ENCODE peak calls at places on chromosomes 12 and 14, in six cellular contexts. Z, A, V, S, E and I are unnamed samples.

GRCh38 chr12:49339464-49339861 is 2.5 kb upstream of the C1QL4 start:
- DNase-seq in E (no peak), Z (no peak), S (no peak), A (no peak), V (no peak), I (peak; percentile 49)

GRCh38 chr12:76024102-76024781 is 7.3 kb downstream of the PHLDA1 start:
- DNase-seq in A (no peak), E (no peak), V (no peak), S (no peak), Z (no peak), I (no peak)

GRCh38 chr12:56616244-56616643 is 13.9 kb downstream of the BAZ2A start:
- DNase-seq in E (no peak), S (no peak), V (no peak), Z (no peak), A (no peak), I (no peak)

GRCh38 chr14:60686865-60687264 is 37.3 kb downstream of the SIX4 start:
- DNase-seq in V (no peak), S (no peak), E (no peak), Z (no peak), A (no peak), I (no peak)

GRCh38 chr14:61257469-61258057 is 23.6 kb downstream of the TMEM30B start:
- DNase-seq in S (no peak), V (no peak), A (no peak), Z (no peak), E (no peak), I (no peak)

GRCh38 chr14:93716410-93717221 is 71.7 kb downstream of the PRIMA1 start:
- DNase-seq in E (no peak), V (no peak), Z (no peak), A (no peak), S (no peak), I (no peak)

GRCh38 chr12:31887109-31887811 is 72.0 kb upstream of the RESF1 start:
- DNase-seq in Z (no peak), E (no peak), V (no peak), A (no peak), S (no peak), I (no peak)

GRCh38 chr12:3752096-3752709 is 706 bp downstream of the CRACR2A start:
- DNase-seq in S (no peak), E (peak; percentile 20), Z (peak; percentile 29), A (no peak), V (peak; percentile 87), I (no peak)

GRCh38 chr14:23376477-23377200 is at the start of gene CMTM5:
- DNase-seq in V (no peak), Z (peak; percentile 66), E (no peak), A (no peak), S (peak; percentile 94), I (peak; percentile 45)

GRCh38 chr14:72237722-72238666 is 305.8 kb downstream of the RGS6 start:
- DNase-seq in V (no peak), S (no peak), E (no peak), A (no peak), Z (no peak), I (no peak)

GRCh38 chr12:3186546-3187237 is 109.5 kb downstream of the TSPAN9 start:
- DNase-seq in S (no peak), Z (no peak), V (no peak), E (no peak), A (no peak), I (no peak)

GRCh38 chr12:66533767-66534166 is 145.1 kb downstream of the GRIP1 start:
- DNase-seq in E (no peak), Z (no peak), V (no peak), A (no peak), S (no peak), I (no peak)

GRCh38 chr12:114670257-114670955 is 13.6 kb downstream of the TBX3 start:
- DNase-seq in Z (no peak), S (no peak), A (no peak), V (no peak), E (no peak), I (no peak)